ENCODE peak calls at places on chromosomes 11 and 22, in six cellular contexts. F is A549, P is WTC11, L is H1, O is endothelial cell of umbilical vein, A is K562. N is an unnamed sample.

GRCh38 chr11:134332189-134332631 is 422 bp downstream of the GLB1L2 start:
- DNase-seq in F (no peak), O (no peak), P (peak), A (peak), L (no peak), N (no peak)

GRCh38 chr11:99911116-99911515 is 776.0 kb upstream of the ARHGAP42 start:
- DNase-seq in P (no peak), O (no peak), A (no peak), L (no peak), F (no peak), N (no peak)

GRCh38 chr11:119741369-119742262 is 12.6 kb upstream of the NECTIN1 start:
- DNase-seq in F (peak), O (peak), L (no peak), A (peak), P (peak), N (peak)

GRCh38 chr11:69312418-69313399 is 18.8 kb downstream of the MYEOV start:
- DNase-seq in P (no peak), A (no peak), O (peak), F (no peak), L (no peak), N (no peak)

GRCh38 chr11:104917259-104918112 is 19.2 kb upstream of the CASP12 start:
- DNase-seq in O (peak), F (no peak), A (no peak), L (no peak), P (no peak), N (no peak)

GRCh38 chr22:19291580-19292261 is at the start of gene CLTCL1:
- DNase-seq in O (peak), F (peak), A (peak), L (peak), P (peak), N (peak)

GRCh38 chr11:2156416-2157182 is 4.4 kb downstream of the INS start:
- DNase-seq in P (peak), L (no peak), F (peak), O (peak), A (peak), N (peak)

GRCh38 chr11:22558638-22559037 is 67.0 kb downstream of the FANCF start:
- DNase-seq in A (peak), O (no peak), P (no peak), F (no peak), L (no peak), N (no peak)

GRCh38 chr22:24380220-24381218 is 46.9 kb upstream of the ADORA2A start:
- DNase-seq in A (no peak), P (no peak), O (no peak), F (no peak), L (no peak), N (no peak)

GRCh38 chr22:49422668-49423067 is 405.0 kb downstream of the BRD1 start:
- DNase-seq in L (no peak), P (no peak), O (no peak), A (no peak), F (no peak), N (no peak)

GRCh38 chr22:30948930-30949342 is 19.6 kb downstream of the MORC2 start:
- DNase-seq in P (no peak), L (no peak), O (no peak), A (no peak), F (peak), N (no peak)

DNA sequence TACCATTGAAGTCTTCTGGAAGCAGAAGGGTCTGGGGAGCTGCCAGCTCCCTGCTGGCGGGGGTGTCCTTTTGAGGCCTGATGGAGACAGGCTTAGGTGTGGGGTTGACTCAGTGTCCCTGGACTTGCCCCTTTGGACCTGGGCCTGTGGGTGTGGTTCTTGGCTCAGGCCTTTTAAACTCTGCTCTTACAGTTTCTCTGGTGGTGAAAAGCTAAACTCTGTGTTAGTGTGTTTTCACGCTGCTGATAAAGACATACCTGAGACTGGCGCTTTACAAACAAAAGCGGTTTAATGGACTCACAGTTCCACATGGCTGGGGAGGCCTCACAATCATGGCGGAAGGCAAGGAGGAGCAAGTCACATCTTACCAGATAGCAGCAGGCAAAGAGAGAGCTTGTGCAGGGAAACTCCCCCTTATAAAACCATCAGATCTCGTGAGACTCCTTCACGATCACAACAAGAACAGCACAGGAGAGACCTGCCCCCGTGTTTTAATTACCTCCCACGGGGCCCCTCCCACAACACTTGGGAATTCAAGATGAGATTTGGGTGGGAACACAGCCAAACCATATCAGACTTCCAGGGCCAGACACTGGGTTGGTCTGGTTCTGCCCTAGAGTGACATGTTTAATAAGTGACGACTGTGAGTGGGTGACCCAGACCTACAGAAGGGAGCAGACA is 26.5 kb downstream of the GRAMD4 start:
- DNase-seq in A (no peak), F (no peak), P (no peak), L (no peak), O (no peak), N (peak)
- TF ChIP-seq JUN in A (no peak), F (no peak), P (no peak), L (no peak), O (no peak), N (no peak)

GRCh38 chr11:117327567-117328413 is at the start of gene CEP164:
- DNase-seq in O (peak), A (peak), P (peak), F (peak), L (peak), N (peak)

GRCh38 chr11:117332843-117333242 is 5.2 kb downstream of the CEP164 start:
- DNase-seq in F (no peak), O (no peak), A (no peak), P (no peak), L (no peak), N (no peak)

GRCh38 chr11:117333921-117334320 is 6.3 kb downstream of the CEP164 start:
- DNase-seq in P (no peak), O (no peak), F (no peak), A (no peak), L (no peak), N (no peak)

DNA sequence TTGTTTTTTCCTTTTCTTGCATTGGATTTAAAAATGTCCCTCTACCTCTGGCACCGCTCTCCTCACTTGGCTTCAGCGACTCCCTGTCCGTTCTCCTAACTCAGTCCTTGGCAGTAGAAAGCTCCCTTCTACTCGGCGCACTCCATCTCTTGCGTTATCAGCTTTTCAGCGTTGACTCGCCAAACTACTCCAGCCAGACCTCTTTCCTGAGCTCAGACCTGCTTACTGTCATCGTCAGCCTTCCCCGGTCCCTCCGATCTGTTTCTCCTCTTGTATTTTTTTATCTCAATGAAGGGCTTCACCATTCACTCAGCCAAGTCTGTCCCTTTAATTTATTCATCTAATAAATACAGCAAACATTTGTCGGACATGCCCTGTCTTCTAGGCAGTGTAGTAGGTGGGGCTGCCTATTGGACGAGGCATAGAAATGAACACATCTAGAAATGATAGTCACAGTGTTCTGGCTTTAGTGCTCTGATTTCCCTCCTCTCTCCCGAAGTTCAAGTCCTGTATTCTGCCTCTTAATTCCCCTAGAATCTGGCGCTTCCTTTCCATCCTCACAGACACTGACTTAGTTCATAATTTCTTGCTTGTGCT is 858 bp downstream of the CEP164 start:
- DNase-seq in A (peak), L (no peak), F (no peak), O (peak), P (no peak), N (no peak)
- TF ChIP-seq JUN in A (no peak), L (no peak), F (no peak), O (no peak), P (no peak), N (no peak)

GRCh38 chr11:123338997-123339752 is 90.9 kb upstream of the GRAMD1B start:
- DNase-seq in O (no peak), A (no peak), L (no peak), F (no peak), P (no peak), N (no peak)
- TF ChIP-seq JUN in O (no peak), A (no peak), L (no peak), F (no peak), P (no peak), N (no peak)

GRCh38 chr22:32558681-32559355 is 84.2 kb downstream of the FBXO7 start:
- DNase-seq in F (peak), A (no peak), P (no peak), O (no peak), L (no peak), N (no peak)
- TF ChIP-seq JUN in F (no peak), A (no peak), P (no peak), O (no peak), L (no peak), N (no peak)

GRCh38 chr11:74777877-74778276 is 29.2 kb downstream of the RNF169 start:
- DNase-seq in F (no peak), L (no peak), P (no peak), A (no peak), O (no peak), N (no peak)

GRCh38 chr11:74778581-74778980 is 29.9 kb downstream of the RNF169 start:
- DNase-seq in P (no peak), O (no peak), A (no peak), L (no peak), F (no peak), N (no peak)

GRCh38 chr11:74783241-74783871 is 34.7 kb downstream of the RNF169 start:
- DNase-seq in A (no peak), O (peak), P (no peak), L (no peak), F (peak), N (no peak)

GRCh38 chr11:74777038-74777437 is 28.4 kb downstream of the RNF169 start:
- DNase-seq in P (no peak), O (no peak), L (no peak), F (no peak), A (no peak), N (no peak)

GRCh38 chr11:74780277-74780870 is 31.7 kb downstream of the RNF169 start:
- DNase-seq in O (no peak), P (no peak), F (no peak), L (no peak), A (no peak), N (no peak)
- TF ChIP-seq JUN in O (no peak), P (no peak), F (no peak), L (no peak), A (no peak), N (no peak)

GRCh38 chr11:62792193-62792575 is 378 bp upstream of the TMEM223 start:
- DNase-seq in F (no peak), O (no peak), P (peak), A (peak), L (no peak), N (no peak)
- TF ChIP-seq JUN in F (no peak), O (no peak), P (no peak), A (no peak), L (no peak), N (no peak)

GRCh38 chr22:45887202-45888131 is 89.5 kb downstream of the WNT7B start:
- DNase-seq in L (no peak), P (peak), A (no peak), F (no peak), O (no peak), N (no peak)
- TF ChIP-seq JUN in L (no peak), P (no peak), A (no peak), F (no peak), O (no peak), N (no peak)

GRCh38 chr11:4484310-4484709 is 1.9 kb downstream of the OR52K1 start:
- DNase-seq in O (no peak), A (no peak), L (no peak), F (no peak), P (no peak), N (no peak)
- TF ChIP-seq JUN in O (no peak), A (no peak), L (no peak), F (no peak), P (no peak), N (no peak)